ENCODE peak calls at places on chromosomes 2 and 18, in six cellular contexts. Z, M, I, S, T and W are unnamed samples.

GRCh38 chr18:7840445-7840844 is 273.3 kb downstream of the PTPRM start:
- DNase-seq in Z (no peak), M (no peak), I (no peak), S (no peak), T (no peak), W (no peak)

GRCh38 chr2:229884775-229885699 is 36.8 kb downstream of the TRIP12 start:
- DNase-seq in Z (no peak), M (no peak), I (no peak), S (no peak), T (no peak), W (no peak)

GRCh38 chr2:49278141-49278540 is 123.8 kb upstream of the FSHR start:
- DNase-seq in Z (no peak), M (no peak), I (no peak), S (no peak), T (no peak), W (no peak)

GRCh38 chr2:39140322-39140847 is 19.5 kb upstream of the SOS1 start:
- DNase-seq in Z (no peak), M (no peak), I (no peak), S (no peak), T (no peak), W (no peak)

GRCh38 chr18:70036771-70037452 is 89.2 kb upstream of the CD226 start:
- DNase-seq in Z (no peak), M (no peak), I (no peak), S (no peak), T (no peak), W (no peak)

GRCh38 chr18:21682276-21683051 is 22.1 kb downstream of the ABHD3 start:
- DNase-seq in Z (no peak), M (peak), I (peak), S (peak), T (no peak), W (no peak)

GRCh38 chr2:230664128-230664527 is 48.5 kb upstream of the CAB39 start:
- DNase-seq in Z (no peak), M (peak), I (no peak), S (no peak), T (no peak), W (no peak)

GRCh38 chr2:241009191-241009590 is 10.8 kb downstream of the SNED1 start:
- DNase-seq in Z (no peak), M (no peak), I (no peak), S (no peak), T (no peak), W (no peak)

GRCh38 chr2:28958689-28959088 is 22.4 kb upstream of the TOGARAM2 start:
- DNase-seq in Z (no peak), M (peak), I (peak), S (peak), T (peak), W (peak)

GRCh38 chr2:195779491-195779890 is 122.5 kb downstream of the SLC39A10 start:
- DNase-seq in Z (no peak), M (no peak), I (no peak), S (no peak), T (no peak), W (peak)

DNA sequence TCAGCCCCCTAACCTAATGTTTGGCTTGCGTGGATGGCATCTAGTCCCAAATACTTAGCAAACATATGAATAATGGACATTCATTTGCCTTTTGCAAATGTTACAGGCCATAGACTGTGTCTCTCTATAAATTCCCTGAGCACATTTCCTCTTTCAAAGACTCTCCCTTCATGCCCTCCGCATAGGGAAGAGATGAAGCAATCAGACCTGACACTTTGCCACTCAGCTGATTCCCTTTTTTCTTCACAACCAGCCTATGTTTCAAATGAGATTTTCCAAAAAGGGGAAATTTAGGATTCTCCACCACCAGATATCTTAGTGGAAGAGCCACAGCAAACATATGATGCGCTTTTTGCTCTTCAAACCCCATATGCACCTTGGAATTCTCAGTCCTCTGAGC is 453.7 kb downstream of the STK39 start:
- DNase-seq in Z (no peak), M (no peak), I (no peak), S (no peak), T (no peak), W (no peak)
- H3K4me2 ChIP-seq in Z (no peak), M (no peak), I (no peak), S (no peak), T (no peak), W (no peak)

GRCh38 chr18:61149786-61150185 is 183.4 kb upstream of the CDH20 start:
- DNase-seq in Z (no peak), M (no peak), I (no peak), S (no peak), T (no peak), W (no peak)

GRCh38 chr18:61159246-61159645 is 174.0 kb upstream of the CDH20 start:
- DNase-seq in Z (no peak), M (no peak), I (no peak), S (no peak), T (no peak), W (no peak)

GRCh38 chr18:61153571-61153970 is 179.7 kb upstream of the CDH20 start:
- DNase-seq in Z (no peak), M (no peak), I (no peak), S (no peak), T (no peak), W (no peak)

GRCh38 chr18:61157451-61157850 is 175.8 kb upstream of the CDH20 start:
- DNase-seq in Z (no peak), M (no peak), I (no peak), S (no peak), T (no peak), W (no peak)

GRCh38 chr18:61154866-61155265 is 178.4 kb upstream of the CDH20 start:
- DNase-seq in Z (no peak), M (no peak), I (no peak), S (no peak), T (no peak), W (no peak)
- H2BK5ac ChIP-seq in Z (no peak), M (no peak), I (no peak), S (no peak), T (no peak), W (no peak)

GRCh38 chr2:160859086-160859485 is 301.1 kb upstream of the TANK start:
- DNase-seq in Z (no peak), M (no peak), I (no peak), S (no peak), T (no peak), W (no peak)
- H2BK15ac ChIP-seq in Z (no peak), M (no peak), I (no peak), S (no peak), T (no peak), W (no peak)

DNA sequence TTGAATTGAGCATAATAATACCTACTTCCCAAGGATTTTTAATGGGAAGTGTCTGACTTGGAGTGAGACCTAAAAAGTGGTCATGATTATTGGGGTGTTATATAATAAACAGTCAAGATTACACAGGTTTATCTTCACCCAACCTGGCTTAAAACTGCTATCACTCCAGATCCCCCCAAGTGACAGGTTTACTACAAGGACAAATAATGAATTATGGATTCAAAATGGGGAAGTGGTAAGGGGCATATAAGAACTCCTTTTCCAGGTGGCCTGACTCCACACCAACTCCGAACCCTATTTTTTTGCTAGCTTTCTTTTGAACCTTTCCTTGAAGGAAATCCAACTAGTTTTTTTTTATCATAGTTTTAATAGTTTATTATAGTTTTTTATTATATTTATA is 663.0 kb upstream of the FANCL start:
- DNase-seq in Z (no peak), M (no peak), I (no peak), S (no peak), T (no peak), W (no peak)
- H3K4me2 ChIP-seq in Z (no peak), M (no peak), I (no peak), S (no peak), T (no peak), W (no peak)

GRCh38 chr2:96890252-96890651 is 20.4 kb upstream of the SEMA4C start:
- DNase-seq in Z (no peak), M (no peak), I (no peak), S (no peak), T (no peak), W (no peak)

GRCh38 chr2:96894151-96894531 is 24.3 kb upstream of the SEMA4C start:
- DNase-seq in Z (no peak), M (no peak), I (no peak), S (no peak), T (no peak), W (no peak)

GRCh38 chr2:96893289-96894150 is 23.6 kb upstream of the SEMA4C start:
- DNase-seq in Z (no peak), M (no peak), I (no peak), S (no peak), T (no peak), W (no peak)

GRCh38 chr2:96890726-96891385 is 21.0 kb upstream of the SEMA4C start:
- DNase-seq in Z (no peak), M (peak), I (no peak), S (peak), T (no peak), W (peak)

GRCh38 chr2:96891591-96892333 is 21.9 kb upstream of the SEMA4C start:
- DNase-seq in Z (no peak), M (peak), I (no peak), S (peak), T (no peak), W (peak)
- H2BK5ac ChIP-seq in Z (no peak), M (no peak), I (no peak), S (no peak), T (no peak), W (peak)